ENCODE peak calls at places on chromosomes 16 and 17, in six cellular contexts. One of them, this sample, is unnamed.

GRCh38 chr16:1112506-1113184 is 16.6 kb upstream of the C1QTNF8 start:
- DNase-seq in K562: no peak
- DNase-seq in upper lobe of left lung: no peak
- DNase-seq in lower leg skin: no peak
- DNase-seq in esophagus squamous epithelium: no peak
- DNase-seq in tibial nerve: no peak
- DNase-seq in this sample: no peak

GRCh38 chr16:46763147-46763546 is 15.0 kb upstream of the MYLK3 start:
- DNase-seq in K562: no peak
- DNase-seq in upper lobe of left lung: no peak
- DNase-seq in lower leg skin: no peak
- DNase-seq in esophagus squamous epithelium: no peak
- DNase-seq in tibial nerve: no peak
- DNase-seq in this sample: no peak

GRCh38 chr17:52751051-52751450 is 592.5 kb upstream of the CA10 start:
- DNase-seq in K562: no peak
- DNase-seq in upper lobe of left lung: peak
- DNase-seq in lower leg skin: no peak
- DNase-seq in esophagus squamous epithelium: no peak
- DNase-seq in tibial nerve: no peak
- DNase-seq in this sample: no peak

GRCh38 chr17:56292010-56292409 is 138.7 kb downstream of the ANKFN1 start:
- DNase-seq in K562: no peak
- DNase-seq in upper lobe of left lung: no peak
- DNase-seq in lower leg skin: no peak
- DNase-seq in esophagus squamous epithelium: no peak
- DNase-seq in tibial nerve: no peak
- DNase-seq in this sample: no peak

GRCh38 chr17:28928061-28928460 is 23.3 kb downstream of the PHF12 start:
- DNase-seq in K562: no peak
- DNase-seq in upper lobe of left lung: no peak
- DNase-seq in lower leg skin: no peak
- DNase-seq in esophagus squamous epithelium: no peak
- DNase-seq in tibial nerve: no peak
- DNase-seq in this sample: no peak

GRCh38 chr17:16363749-16364536 is 10.7 kb upstream of the CENPV start:
- DNase-seq in K562: peak
- DNase-seq in upper lobe of left lung: no peak
- DNase-seq in lower leg skin: peak
- DNase-seq in esophagus squamous epithelium: no peak
- DNase-seq in tibial nerve: peak
- DNase-seq in this sample: peak

GRCh38 chr17:47694818-47695663 is 1.1 kb downstream of the TBKBP1 start:
- DNase-seq in K562: peak
- DNase-seq in upper lobe of left lung: peak
- DNase-seq in lower leg skin: peak
- DNase-seq in esophagus squamous epithelium: no peak
- DNase-seq in tibial nerve: peak
- DNase-seq in this sample: no peak

GRCh38 chr17:50467114-50467854 is 1.4 kb downstream of the CHAD start:
- DNase-seq in K562: no peak
- DNase-seq in upper lobe of left lung: no peak
- DNase-seq in lower leg skin: no peak
- DNase-seq in esophagus squamous epithelium: no peak
- DNase-seq in tibial nerve: no peak
- DNase-seq in this sample: no peak

GRCh38 chr16:56204836-56205235 is 13.5 kb downstream of the GNAO1 start:
- DNase-seq in K562: no peak
- DNase-seq in upper lobe of left lung: no peak
- DNase-seq in lower leg skin: no peak
- DNase-seq in esophagus squamous epithelium: no peak
- DNase-seq in tibial nerve: no peak
- DNase-seq in this sample: no peak

GRCh38 chr16:47058295-47059086 is 85.0 kb upstream of the DNAJA2 start:
- DNase-seq in K562: no peak
- DNase-seq in upper lobe of left lung: no peak
- DNase-seq in lower leg skin: no peak
- DNase-seq in esophagus squamous epithelium: no peak
- DNase-seq in tibial nerve: no peak
- DNase-seq in this sample: no peak

GRCh38 chr17:42895185-42895555 is 5.4 kb upstream of the G6PC1 start:
- DNase-seq in K562: no peak
- DNase-seq in upper lobe of left lung: no peak
- DNase-seq in lower leg skin: peak
- DNase-seq in esophagus squamous epithelium: no peak
- DNase-seq in tibial nerve: no peak
- DNase-seq in this sample: no peak

GRCh38 chr17:79220715-79221291 is 146.2 kb downstream of the ENGASE start:
- DNase-seq in K562: peak
- DNase-seq in upper lobe of left lung: no peak
- DNase-seq in lower leg skin: no peak
- DNase-seq in esophagus squamous epithelium: no peak
- DNase-seq in tibial nerve: no peak
- DNase-seq in this sample: no peak

GRCh38 chr17:2854662-2855061 is 58.4 kb downstream of the RAP1GAP2 start:
- DNase-seq in K562: no peak
- DNase-seq in upper lobe of left lung: no peak
- DNase-seq in lower leg skin: no peak
- DNase-seq in esophagus squamous epithelium: no peak
- DNase-seq in tibial nerve: no peak
- DNase-seq in this sample: no peak

GRCh38 chr16:56193951-56194726 is 2.9 kb downstream of the GNAO1 start:
- DNase-seq in K562: peak
- DNase-seq in upper lobe of left lung: peak
- DNase-seq in lower leg skin: no peak
- DNase-seq in esophagus squamous epithelium: no peak
- DNase-seq in tibial nerve: peak
- DNase-seq in this sample: peak

GRCh38 chr16:88783391-88784073 is 1.5 kb downstream of the PIEZO1 start:
- DNase-seq in K562: no peak
- DNase-seq in upper lobe of left lung: no peak
- DNase-seq in lower leg skin: no peak
- DNase-seq in esophagus squamous epithelium: no peak
- DNase-seq in tibial nerve: no peak
- DNase-seq in this sample: no peak
- TF ChIP-seq POLR2A in K562: no peak
- TF ChIP-seq POLR2A in upper lobe of left lung: no peak
- TF ChIP-seq POLR2A in lower leg skin: no peak
- TF ChIP-seq POLR2A in esophagus squamous epithelium: peak
- TF ChIP-seq POLR2A in tibial nerve: no peak
- TF ChIP-seq POLR2A in this sample: no peak

DNA sequence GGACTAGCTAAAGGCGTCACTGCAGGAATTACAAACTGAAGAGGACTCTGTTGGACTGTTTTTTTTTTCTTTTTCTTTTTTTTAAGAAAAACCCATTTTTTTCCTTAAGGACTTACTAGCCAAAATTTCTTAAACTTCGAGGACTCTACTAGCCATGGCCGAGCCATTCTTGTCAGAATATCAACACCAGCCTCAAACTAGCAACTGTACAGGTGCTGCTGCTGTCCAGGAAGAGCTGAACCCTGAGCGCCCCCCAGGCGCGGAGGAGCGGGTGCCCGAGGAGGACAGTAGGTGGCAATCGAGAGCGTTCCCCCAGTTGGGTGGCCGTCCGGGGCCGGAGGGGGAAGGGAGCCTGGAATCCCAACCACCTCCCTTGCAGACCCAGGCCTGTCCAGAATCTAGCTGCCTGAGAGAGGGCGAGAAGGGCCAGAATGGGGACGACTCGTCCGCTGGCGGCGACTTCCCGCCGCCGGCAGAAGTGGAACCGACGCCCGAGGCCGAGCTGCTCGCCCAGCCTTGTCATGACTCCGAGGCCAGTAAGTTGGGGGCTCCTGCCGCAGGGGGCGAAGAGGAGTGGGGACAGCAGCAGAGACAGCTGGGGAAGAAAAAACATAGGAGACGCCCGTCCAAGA is 878 bp downstream of the HEXIM1 start:
- DNase-seq in K562: peak
- DNase-seq in upper lobe of left lung: peak
- DNase-seq in lower leg skin: peak
- DNase-seq in esophagus squamous epithelium: no peak
- DNase-seq in tibial nerve: peak
- DNase-seq in this sample: peak
- TF ChIP-seq POLR2A in K562: no peak
- TF ChIP-seq POLR2A in upper lobe of left lung: no peak
- TF ChIP-seq POLR2A in lower leg skin: no peak
- TF ChIP-seq POLR2A in esophagus squamous epithelium: no peak
- TF ChIP-seq POLR2A in tibial nerve: peak
- TF ChIP-seq POLR2A in this sample: no peak

GRCh38 chr17:75998327-75998795 is 2.3 kb upstream of the CDK3 start:
- DNase-seq in K562: no peak
- DNase-seq in upper lobe of left lung: no peak
- DNase-seq in lower leg skin: no peak
- DNase-seq in esophagus squamous epithelium: no peak
- DNase-seq in tibial nerve: no peak
- DNase-seq in this sample: no peak

GRCh38 chr17:75995385-75995925 is 5.2 kb upstream of the CDK3 start:
- DNase-seq in K562: no peak
- DNase-seq in upper lobe of left lung: no peak
- DNase-seq in lower leg skin: no peak
- DNase-seq in esophagus squamous epithelium: no peak
- DNase-seq in tibial nerve: no peak
- DNase-seq in this sample: no peak

GRCh38 chr17:76000016-76000754 is 470 bp upstream of the CDK3 start:
- DNase-seq in K562: peak
- DNase-seq in upper lobe of left lung: peak
- DNase-seq in lower leg skin: no peak
- DNase-seq in esophagus squamous epithelium: no peak
- DNase-seq in tibial nerve: no peak
- DNase-seq in this sample: peak

GRCh38 chr17:75994802-75995350 is 5.8 kb upstream of the CDK3 start:
- DNase-seq in K562: no peak
- DNase-seq in upper lobe of left lung: no peak
- DNase-seq in lower leg skin: no peak
- DNase-seq in esophagus squamous epithelium: no peak
- DNase-seq in tibial nerve: no peak
- DNase-seq in this sample: no peak

GRCh38 chr17:75996665-75997590 is 3.7 kb upstream of the CDK3 start:
- DNase-seq in K562: no peak
- DNase-seq in upper lobe of left lung: no peak
- DNase-seq in lower leg skin: peak
- DNase-seq in esophagus squamous epithelium: no peak
- DNase-seq in tibial nerve: no peak
- DNase-seq in this sample: no peak
- TF ChIP-seq POLR2A in K562: no peak
- TF ChIP-seq POLR2A in upper lobe of left lung: no peak
- TF ChIP-seq POLR2A in lower leg skin: no peak
- TF ChIP-seq POLR2A in esophagus squamous epithelium: no peak
- TF ChIP-seq POLR2A in tibial nerve: no peak
- TF ChIP-seq POLR2A in this sample: no peak

DNA sequence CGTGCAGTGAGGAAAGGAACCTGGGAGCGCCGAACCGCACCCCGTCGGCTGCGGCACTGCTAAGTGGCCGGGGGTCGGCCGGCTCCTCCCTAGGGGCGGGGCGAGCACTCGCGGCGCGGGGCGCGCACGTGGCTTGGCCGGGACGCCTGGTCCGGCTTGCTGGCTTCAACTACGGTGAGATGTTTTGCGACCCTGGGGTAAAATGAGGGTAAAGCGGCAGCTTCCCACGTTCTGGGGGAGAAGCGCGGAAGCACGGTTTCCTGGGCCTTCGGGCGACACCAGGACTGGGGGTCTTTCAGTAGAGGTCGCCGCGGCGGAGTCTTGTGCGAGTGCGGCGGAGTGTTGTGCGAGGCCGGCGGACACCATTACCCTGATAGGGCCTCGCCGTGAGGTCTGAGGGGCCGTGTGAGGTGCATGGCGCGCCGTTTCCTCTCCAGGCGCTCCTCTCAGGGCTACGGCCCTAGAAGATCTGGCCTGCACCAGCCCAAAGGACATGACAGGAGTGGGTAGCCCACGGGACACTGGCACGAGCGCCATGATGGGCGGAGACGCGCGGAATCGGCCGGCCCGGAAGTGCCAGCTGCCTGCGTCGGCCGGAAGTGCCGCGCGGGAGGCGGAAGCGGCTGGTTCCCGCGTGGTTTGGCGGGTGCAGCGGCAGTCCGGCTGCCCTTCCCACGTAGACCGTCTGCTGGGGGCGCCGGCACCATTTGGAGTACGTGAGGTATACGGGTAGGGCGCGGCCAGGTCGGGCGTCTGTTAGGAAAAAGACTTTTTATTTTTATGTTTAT is at the start of gene PIGW:
- DNase-seq in K562: peak
- DNase-seq in upper lobe of left lung: peak
- DNase-seq in lower leg skin: peak
- DNase-seq in esophagus squamous epithelium: peak
- DNase-seq in tibial nerve: peak
- DNase-seq in this sample: peak
- TF ChIP-seq POLR2A in K562: peak
- TF ChIP-seq POLR2A in upper lobe of left lung: no peak
- TF ChIP-seq POLR2A in lower leg skin: peak
- TF ChIP-seq POLR2A in esophagus squamous epithelium: peak
- TF ChIP-seq POLR2A in tibial nerve: peak
- TF ChIP-seq POLR2A in this sample: peak

GRCh38 chr16:70380205-70380918 is 33.7 kb downstream of the DDX19A start:
- DNase-seq in K562: no peak
- DNase-seq in upper lobe of left lung: peak
- DNase-seq in lower leg skin: peak
- DNase-seq in esophagus squamous epithelium: no peak
- DNase-seq in tibial nerve: no peak
- DNase-seq in this sample: peak

GRCh38 chr16:70378869-70379493 is 32.3 kb downstream of the DDX19A start:
- DNase-seq in K562: no peak
- DNase-seq in upper lobe of left lung: no peak
- DNase-seq in lower leg skin: no peak
- DNase-seq in esophagus squamous epithelium: no peak
- DNase-seq in tibial nerve: no peak
- DNase-seq in this sample: no peak

GRCh38 chr16:70383421-70383960 is 36.8 kb downstream of the DDX19A start:
- DNase-seq in K562: no peak
- DNase-seq in upper lobe of left lung: no peak
- DNase-seq in lower leg skin: no peak
- DNase-seq in esophagus squamous epithelium: no peak
- DNase-seq in tibial nerve: no peak
- DNase-seq in this sample: no peak

GRCh38 chr16:70381604-70382342 is 35.1 kb downstream of the DDX19A start:
- DNase-seq in K562: no peak
- DNase-seq in upper lobe of left lung: no peak
- DNase-seq in lower leg skin: peak
- DNase-seq in esophagus squamous epithelium: no peak
- DNase-seq in tibial nerve: peak
- DNase-seq in this sample: no peak

DNA sequence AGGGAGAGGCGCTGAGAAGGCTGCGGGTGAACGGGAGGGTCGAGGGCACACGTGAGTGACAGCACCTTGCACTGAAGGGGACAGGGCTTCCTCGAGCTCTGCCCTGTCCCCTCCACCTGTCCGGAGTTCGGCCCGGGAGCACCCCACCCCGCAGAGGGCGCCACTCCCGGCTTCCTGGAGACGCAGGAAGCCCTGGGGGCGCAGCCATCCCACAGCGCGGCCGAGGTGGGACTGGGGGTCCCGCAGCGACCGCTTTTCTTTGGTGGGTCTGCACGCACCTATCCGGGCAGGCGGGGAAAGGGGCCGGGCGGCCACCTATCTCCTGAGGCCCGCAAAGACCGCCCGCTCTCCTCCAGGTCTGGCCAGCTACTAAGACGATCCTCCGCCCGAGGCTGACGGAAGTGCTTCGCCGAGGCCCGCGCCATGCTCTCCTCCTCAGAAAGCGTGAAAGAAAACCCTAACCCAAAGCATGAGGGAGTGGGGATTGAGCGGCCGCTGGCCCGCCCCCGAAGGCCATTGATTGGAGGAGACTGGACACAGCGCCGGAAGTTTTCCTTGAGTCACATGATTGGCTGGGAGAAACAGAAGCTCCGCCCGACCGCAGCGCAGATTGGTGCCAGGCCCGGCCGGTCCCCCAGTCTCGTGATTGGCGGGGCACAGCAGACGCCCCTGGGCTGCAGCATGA is 34.4 kb downstream of the DDX19A start:
- DNase-seq in K562: no peak
- DNase-seq in upper lobe of left lung: peak
- DNase-seq in lower leg skin: peak
- DNase-seq in esophagus squamous epithelium: peak
- DNase-seq in tibial nerve: peak
- DNase-seq in this sample: peak
- TF ChIP-seq POLR2A in K562: no peak
- TF ChIP-seq POLR2A in upper lobe of left lung: no peak
- TF ChIP-seq POLR2A in lower leg skin: no peak
- TF ChIP-seq POLR2A in esophagus squamous epithelium: peak
- TF ChIP-seq POLR2A in tibial nerve: no peak
- TF ChIP-seq POLR2A in this sample: peak

This sample was measured in erythroblast.